ENCODE peak calls at places on chromosomes 3 and 15, in six cellular contexts. One of them, this sample, is unnamed.

GRCh38 chr3:115713247-115713646 is 89.9 kb downstream of the GAP43 start:
- DNase-seq in HCT116: no peak
- DNase-seq in skeletal muscle cell: peak
- DNase-seq in neuronal stem cell: no peak
- DNase-seq in IMR-90: peak
- DNase-seq in astrocyte of the cerebellum: no peak
- DNase-seq in this sample: no peak

GRCh38 chr15:33013827-33014445 is 180.6 kb downstream of the FMN1 start:
- DNase-seq in IMR-90: peak
- DNase-seq in skeletal muscle cell: peak
- DNase-seq in astrocyte of the cerebellum: no peak
- DNase-seq in HCT116: peak
- DNase-seq in neuronal stem cell: no peak
- DNase-seq in this sample: no peak

GRCh38 chr15:33098082-33099058 is 96.1 kb downstream of the FMN1 start:
- DNase-seq in HCT116: no peak
- DNase-seq in IMR-90: peak
- DNase-seq in skeletal muscle cell: no peak
- DNase-seq in neuronal stem cell: no peak
- DNase-seq in astrocyte of the cerebellum: peak
- DNase-seq in this sample: peak

GRCh38 chr3:3625461-3626271 is 173.6 kb upstream of the LRRN1 start:
- DNase-seq in HCT116: no peak
- DNase-seq in skeletal muscle cell: no peak
- DNase-seq in neuronal stem cell: no peak
- DNase-seq in astrocyte of the cerebellum: no peak
- DNase-seq in IMR-90: no peak
- DNase-seq in this sample: no peak

GRCh38 chr3:172040078-172040975 is 949 bp downstream of the FNDC3B start:
- DNase-seq in neuronal stem cell: peak
- DNase-seq in astrocyte of the cerebellum: peak
- DNase-seq in HCT116: peak
- DNase-seq in IMR-90: peak
- DNase-seq in skeletal muscle cell: peak
- DNase-seq in this sample: no peak

GRCh38 chr3:152719264-152719663 is 115.7 kb upstream of the P2RY1 start:
- DNase-seq in neuronal stem cell: no peak
- DNase-seq in skeletal muscle cell: peak
- DNase-seq in astrocyte of the cerebellum: peak
- DNase-seq in HCT116: no peak
- DNase-seq in IMR-90: peak
- DNase-seq in this sample: peak

GRCh38 chr3:73621388-73621787 is 3.4 kb downstream of the PDZRN3 start:
- DNase-seq in skeletal muscle cell: no peak
- DNase-seq in astrocyte of the cerebellum: no peak
- DNase-seq in HCT116: no peak
- DNase-seq in neuronal stem cell: no peak
- DNase-seq in IMR-90: no peak
- DNase-seq in this sample: no peak

GRCh38 chr3:126916546-126916945 is 66.4 kb upstream of the PLXNA1 start:
- DNase-seq in IMR-90: no peak
- DNase-seq in HCT116: no peak
- DNase-seq in astrocyte of the cerebellum: no peak
- DNase-seq in neuronal stem cell: no peak
- DNase-seq in skeletal muscle cell: no peak
- DNase-seq in this sample: no peak

GRCh38 chr15:44659041-44659440 is 4.4 kb downstream of the SPG11 start:
- DNase-seq in neuronal stem cell: no peak
- DNase-seq in skeletal muscle cell: no peak
- DNase-seq in IMR-90: no peak
- DNase-seq in astrocyte of the cerebellum: no peak
- DNase-seq in HCT116: no peak
- DNase-seq in this sample: no peak

GRCh38 chr3:187746479-187747335 is 1.4 kb upstream of the BCL6 start:
- DNase-seq in neuronal stem cell: no peak
- DNase-seq in skeletal muscle cell: no peak
- DNase-seq in IMR-90: peak
- DNase-seq in HCT116: no peak
- DNase-seq in astrocyte of the cerebellum: no peak
- DNase-seq in this sample: no peak

GRCh38 chr3:38465588-38466154 is 12.0 kb downstream of the ACVR2B start:
- DNase-seq in neuronal stem cell: no peak
- DNase-seq in IMR-90: no peak
- DNase-seq in astrocyte of the cerebellum: no peak
- DNase-seq in HCT116: no peak
- DNase-seq in skeletal muscle cell: no peak
- DNase-seq in this sample: no peak

GRCh38 chr3:168989396-168989795 is 674.1 kb downstream of the MECOM start:
- DNase-seq in skeletal muscle cell: no peak
- DNase-seq in HCT116: no peak
- DNase-seq in IMR-90: peak
- DNase-seq in astrocyte of the cerebellum: no peak
- DNase-seq in neuronal stem cell: no peak
- DNase-seq in this sample: no peak

GRCh38 chr3:168990111-168990510 is 673.4 kb downstream of the MECOM start:
- DNase-seq in skeletal muscle cell: no peak
- DNase-seq in IMR-90: peak
- DNase-seq in neuronal stem cell: no peak
- DNase-seq in astrocyte of the cerebellum: no peak
- DNase-seq in HCT116: no peak
- DNase-seq in this sample: no peak

GRCh38 chr3:168988867-168989266 is 674.6 kb downstream of the MECOM start:
- DNase-seq in skeletal muscle cell: no peak
- DNase-seq in astrocyte of the cerebellum: no peak
- DNase-seq in HCT116: no peak
- DNase-seq in IMR-90: no peak
- DNase-seq in neuronal stem cell: no peak
- DNase-seq in this sample: no peak

GRCh38 chr3:168981396-168981795 is 682.1 kb downstream of the MECOM start:
- DNase-seq in IMR-90: peak
- DNase-seq in HCT116: no peak
- DNase-seq in neuronal stem cell: no peak
- DNase-seq in skeletal muscle cell: no peak
- DNase-seq in astrocyte of the cerebellum: no peak
- DNase-seq in this sample: no peak

GRCh38 chr3:168984872-168985271 is 678.6 kb downstream of the MECOM start:
- DNase-seq in IMR-90: no peak
- DNase-seq in astrocyte of the cerebellum: no peak
- DNase-seq in skeletal muscle cell: no peak
- DNase-seq in neuronal stem cell: no peak
- DNase-seq in HCT116: no peak
- DNase-seq in this sample: no peak
- H3K4me3 ChIP-seq in IMR-90: no peak
- H3K4me3 ChIP-seq in astrocyte of the cerebellum: no peak
- H3K4me3 ChIP-seq in skeletal muscle cell: no peak
- H3K4me3 ChIP-seq in neuronal stem cell: no peak
- H3K4me3 ChIP-seq in HCT116: no peak
- H3K4me3 ChIP-seq in this sample: no peak

DNA sequence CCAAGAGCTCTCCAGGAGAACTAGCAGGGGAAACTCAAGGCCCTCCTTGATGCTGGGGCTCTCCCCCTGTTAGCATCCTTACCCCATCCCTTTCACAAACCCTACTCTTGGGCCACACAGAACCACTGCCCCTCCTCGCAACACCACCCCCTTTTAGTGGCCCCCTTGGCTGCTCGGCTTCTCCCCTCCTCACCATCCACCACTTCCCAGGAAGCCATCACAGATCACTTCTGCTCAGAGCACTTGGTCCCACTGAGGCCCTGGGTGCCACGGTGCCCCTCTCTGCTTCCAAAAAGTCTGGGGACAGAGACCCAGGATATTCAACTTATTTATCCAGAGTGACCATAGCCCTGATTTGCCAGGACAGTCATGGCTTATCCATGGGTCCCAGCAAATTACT is 2.4 kb downstream of the RHCG start:
- DNase-seq in HCT116: no peak
- DNase-seq in IMR-90: no peak
- DNase-seq in skeletal muscle cell: no peak
- DNase-seq in neuronal stem cell: no peak
- DNase-seq in astrocyte of the cerebellum: no peak
- DNase-seq in this sample: no peak
- H3K4me3 ChIP-seq in HCT116: no peak
- H3K4me3 ChIP-seq in IMR-90: no peak
- H3K4me3 ChIP-seq in skeletal muscle cell: no peak
- H3K4me3 ChIP-seq in neuronal stem cell: no peak
- H3K4me3 ChIP-seq in astrocyte of the cerebellum: no peak
- H3K4me3 ChIP-seq in this sample: no peak

DNA sequence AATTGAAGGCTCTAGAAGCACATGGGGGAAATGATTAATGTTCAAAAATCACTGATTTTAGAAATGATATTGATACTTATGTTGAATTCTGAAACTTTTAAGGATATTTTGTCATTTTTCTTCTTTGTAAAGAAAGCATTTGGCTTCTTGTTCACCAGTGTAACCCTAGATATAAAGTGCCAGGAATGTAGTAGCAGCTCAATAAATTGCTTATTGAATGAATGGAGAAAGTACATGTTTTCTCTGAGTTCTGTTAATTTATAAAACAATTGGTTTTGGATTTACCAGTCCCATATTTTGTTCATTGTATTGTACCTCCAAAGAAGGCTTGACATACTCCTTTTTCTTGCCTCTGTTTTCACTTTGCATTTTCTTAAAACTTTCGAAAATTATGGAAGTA is 2.4 kb downstream of the PLCL2 start:
- DNase-seq in neuronal stem cell: no peak
- DNase-seq in HCT116: no peak
- DNase-seq in skeletal muscle cell: no peak
- DNase-seq in IMR-90: no peak
- DNase-seq in astrocyte of the cerebellum: no peak
- DNase-seq in this sample: no peak
- H3K4me3 ChIP-seq in neuronal stem cell: no peak
- H3K4me3 ChIP-seq in HCT116: no peak
- H3K4me3 ChIP-seq in skeletal muscle cell: no peak
- H3K4me3 ChIP-seq in IMR-90: no peak
- H3K4me3 ChIP-seq in astrocyte of the cerebellum: no peak
- H3K4me3 ChIP-seq in this sample: no peak

GRCh38 chr3:11643212-11644087 is at the start of gene VGLL4:
- DNase-seq in IMR-90: peak
- DNase-seq in skeletal muscle cell: peak
- DNase-seq in neuronal stem cell: peak
- DNase-seq in HCT116: peak
- DNase-seq in astrocyte of the cerebellum: peak
- DNase-seq in this sample: peak

GRCh38 chr3:11640009-11640673 is 3.6 kb downstream of the VGLL4 start:
- DNase-seq in skeletal muscle cell: no peak
- DNase-seq in IMR-90: peak
- DNase-seq in astrocyte of the cerebellum: no peak
- DNase-seq in neuronal stem cell: no peak
- DNase-seq in HCT116: no peak
- DNase-seq in this sample: no peak

GRCh38 chr3:11642455-11643162 is 1.1 kb downstream of the VGLL4 start:
- DNase-seq in skeletal muscle cell: peak
- DNase-seq in neuronal stem cell: peak
- DNase-seq in HCT116: peak
- DNase-seq in astrocyte of the cerebellum: peak
- DNase-seq in IMR-90: peak
- DNase-seq in this sample: peak

GRCh38 chr3:11641683-11642407 is 1.9 kb downstream of the VGLL4 start:
- DNase-seq in HCT116: no peak
- DNase-seq in neuronal stem cell: no peak
- DNase-seq in IMR-90: peak
- DNase-seq in skeletal muscle cell: no peak
- DNase-seq in astrocyte of the cerebellum: peak
- DNase-seq in this sample: no peak

GRCh38 chr3:11641316-11641682 is 2.4 kb downstream of the VGLL4 start:
- DNase-seq in skeletal muscle cell: no peak
- DNase-seq in IMR-90: peak
- DNase-seq in neuronal stem cell: no peak
- DNase-seq in astrocyte of the cerebellum: no peak
- DNase-seq in HCT116: no peak
- DNase-seq in this sample: no peak
- H3K4me3 ChIP-seq in skeletal muscle cell: peak
- H3K4me3 ChIP-seq in IMR-90: peak
- H3K4me3 ChIP-seq in neuronal stem cell: no peak
- H3K4me3 ChIP-seq in astrocyte of the cerebellum: peak
- H3K4me3 ChIP-seq in HCT116: no peak
- H3K4me3 ChIP-seq in this sample: peak

GRCh38 chr15:26711445-26711844 is 61.4 kb downstream of the GABRB3 start:
- DNase-seq in astrocyte of the cerebellum: no peak
- DNase-seq in neuronal stem cell: no peak
- DNase-seq in HCT116: no peak
- DNase-seq in IMR-90: no peak
- DNase-seq in skeletal muscle cell: no peak
- DNase-seq in this sample: no peak

GRCh38 chr15:26716069-26716468 is 56.8 kb downstream of the GABRB3 start:
- DNase-seq in astrocyte of the cerebellum: no peak
- DNase-seq in neuronal stem cell: no peak
- DNase-seq in skeletal muscle cell: no peak
- DNase-seq in HCT116: no peak
- DNase-seq in IMR-90: no peak
- DNase-seq in this sample: no peak

GRCh38 chr15:26713498-26713897 is 59.4 kb downstream of the GABRB3 start:
- DNase-seq in skeletal muscle cell: no peak
- DNase-seq in IMR-90: no peak
- DNase-seq in neuronal stem cell: no peak
- DNase-seq in astrocyte of the cerebellum: no peak
- DNase-seq in HCT116: no peak
- DNase-seq in this sample: no peak

GRCh38 chr15:26712350-26712749 is 60.5 kb downstream of the GABRB3 start:
- DNase-seq in astrocyte of the cerebellum: no peak
- DNase-seq in neuronal stem cell: no peak
- DNase-seq in IMR-90: no peak
- DNase-seq in skeletal muscle cell: no peak
- DNase-seq in HCT116: no peak
- DNase-seq in this sample: no peak
- H3K4me3 ChIP-seq in astrocyte of the cerebellum: no peak
- H3K4me3 ChIP-seq in neuronal stem cell: no peak
- H3K4me3 ChIP-seq in IMR-90: no peak
- H3K4me3 ChIP-seq in skeletal muscle cell: no peak
- H3K4me3 ChIP-seq in HCT116: no peak
- H3K4me3 ChIP-seq in this sample: no peak

DNA sequence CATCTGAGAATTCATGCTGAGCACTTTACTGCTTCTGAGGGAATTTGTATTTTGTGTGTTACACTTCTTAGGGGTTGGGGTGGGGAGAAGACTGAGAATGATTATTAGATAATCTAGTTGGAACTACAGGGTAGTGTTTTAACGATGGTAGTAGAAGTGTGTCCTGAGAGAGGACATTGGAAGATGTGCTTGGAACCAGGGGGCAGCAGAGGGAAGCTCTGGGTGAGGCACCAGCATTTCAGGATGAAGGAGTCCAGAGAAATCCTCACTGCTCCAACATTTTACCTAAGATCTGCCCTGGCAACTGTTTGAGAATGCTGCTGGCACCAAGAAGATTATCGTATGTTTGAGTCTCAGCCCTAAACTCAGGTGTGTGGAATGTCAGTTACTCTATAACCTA is 145.5 kb downstream of the SQOR start:
- DNase-seq in HCT116: no peak
- DNase-seq in IMR-90: no peak
- DNase-seq in astrocyte of the cerebellum: no peak
- DNase-seq in neuronal stem cell: no peak
- DNase-seq in skeletal muscle cell: no peak
- DNase-seq in this sample: no peak
- H3K4me3 ChIP-seq in HCT116: no peak
- H3K4me3 ChIP-seq in IMR-90: no peak
- H3K4me3 ChIP-seq in astrocyte of the cerebellum: no peak
- H3K4me3 ChIP-seq in neuronal stem cell: no peak
- H3K4me3 ChIP-seq in skeletal muscle cell: no peak
- H3K4me3 ChIP-seq in this sample: no peak

GRCh38 chr3:157089455-157090221 is 70.3 kb downstream of the CCNL1 start:
- DNase-seq in skeletal muscle cell: no peak
- DNase-seq in HCT116: no peak
- DNase-seq in astrocyte of the cerebellum: no peak
- DNase-seq in IMR-90: peak
- DNase-seq in neuronal stem cell: no peak
- DNase-seq in this sample: no peak
- H3K4me3 ChIP-seq in skeletal muscle cell: peak
- H3K4me3 ChIP-seq in HCT116: peak
- H3K4me3 ChIP-seq in astrocyte of the cerebellum: no peak
- H3K4me3 ChIP-seq in IMR-90: peak
- H3K4me3 ChIP-seq in neuronal stem cell: no peak
- H3K4me3 ChIP-seq in this sample: peak